ENCODE peak calls at places on chromosomes 13 and 19, in four cellular contexts. F is stimulated activated CD8-positive, alpha-beta memory T cell treated with anti-CD3 and anti-CD28 coated beads, Interleukin-2, amount 100 ng/mL, for 48 hours; Y is uterus; N is stimulated activated CD4-positive, alpha-beta T cell treated with anti-CD3 and anti-CD28 coated beads, Interleukin-1b, Interleukin-23, amount 100 ng/mL, for 24 hours. P is an unnamed sample.
A peak's percentile ranks its signal among the peaks of the same experiment; 100 is the strongest.

GRCh38 chr13:43574601-43575000 is 212.2 kb downstream of the ENOX1 start:
- DNase-seq in N (no peak), F (no peak), Y (no peak), P (no peak)

GRCh38 chr13:26813626-26814348 is 53.2 kb upstream of the GPR12 start:
- DNase-seq in N (no peak), Y (no peak), F (no peak), P (no peak)

GRCh38 chr19:18737954-18738351 is 53.2 kb downstream of the COMP start:
- DNase-seq in Y (no peak), N (no peak), F (no peak), P (no peak)

GRCh38 chr13:51244637-51245405 is 22.6 kb downstream of the FAM124A start:
- DNase-seq in F (no peak), N (no peak), Y (no peak), P (no peak)

GRCh38 chr19:47280183-47280797 is 5.6 kb downstream of the INAFM1 start:
- DNase-seq in F (peak; percentile 65), Y (peak; percentile 36), N (peak; percentile 45), P (peak; percentile 76)

GRCh38 chr19:23071087-23071511 is 45.7 kb upstream of the ZNF730 start:
- DNase-seq in Y (peak; percentile 18), F (no peak), N (no peak), P (no peak)

GRCh38 chr13:41058229-41059070 is 2.9 kb upstream of the WBP4 start:
- DNase-seq in N (no peak), Y (no peak), F (no peak), P (no peak)

GRCh38 chr13:111179908-111180756 is 65.0 kb downstream of the ARHGEF7 start:
- DNase-seq in Y (no peak), N (no peak), F (no peak), P (no peak)

GRCh38 chr13:47831265-47831664 is 169.8 kb downstream of the SUCLA2 start:
- DNase-seq in F (no peak), N (no peak), Y (no peak), P (no peak)

GRCh38 chr13:64529874-64530485 is 2700.2 kb downstream of the PCDH9 start:
- DNase-seq in N (no peak), Y (no peak), F (no peak), P (peak; percentile 4)

GRCh38 chr19:1324792-1325567 is 39.3 kb downstream of the EFNA2 start:
- DNase-seq in F (peak; percentile 15), N (peak; percentile 14), Y (peak; percentile 40), P (peak; percentile 78)

GRCh38 chr19:6424190-6424938 is at the start of gene KHSRP:
- DNase-seq in N (no peak), Y (peak; percentile 47), F (no peak), P (no peak)

GRCh38 chr19:42246869-42247630 is 4.6 kb upstream of the GSK3A start:
- DNase-seq in N (no peak), F (no peak), Y (no peak), P (no peak)

GRCh38 chr19:13211426-13212308 is 61.5 kb downstream of the IER2 start:
- DNase-seq in Y (no peak), N (no peak), F (no peak), P (no peak)

GRCh38 chr19:58033741-58034475 is at the start of gene ZSCAN1:
- DNase-seq in N (peak; percentile 20), F (peak; percentile 19), Y (peak; percentile 72), P (no peak)

GRCh38 chr13:29543230-29544215 is 52.0 kb downstream of the SLC7A1 start:
- DNase-seq in N (peak; percentile 57), F (peak; percentile 47), Y (no peak), P (no peak)

GRCh38 chr19:15248106-15248505 is 15.9 kb upstream of the EPHX3 start:
- DNase-seq in N (no peak), F (no peak), Y (peak; percentile 38), P (no peak)

GRCh38 chr13:90447735-90448103 is 899.8 kb upstream of the MIR17HG start:
- DNase-seq in Y (no peak), N (no peak), F (no peak), P (no peak)

GRCh38 chr19:34712606-34713261 is 21.3 kb upstream of the ZNF181 start:
- DNase-seq in Y (peak; percentile 24), F (no peak), N (peak; percentile 34), P (peak; percentile 77)

P was measured in A549.